ENCODE peak calls at places on chromosomes 1 and 21, in eight cellular contexts. Q is A673; N is tibial artery; B is thyroid gland; I is ovary; A is MM.1S; H is CD8-positive, alpha-beta memory T cell; R is spleen. G is an unnamed sample.

GRCh38 chr1:17239420-17239819 is 9.5 kb upstream of the PADI3 start:
- DNase-seq in I (no peak), N (no peak), A (peak; percentile 46), R (no peak), H (no peak), Q (peak; percentile 93), B (peak; percentile 30), G (no peak)

GRCh38 chr1:163824006-163824405 is 502.3 kb downstream of the NUF2 start:
- DNase-seq in H (no peak), R (no peak), N (no peak), A (no peak), I (peak; percentile 9), B (no peak), Q (no peak), G (no peak)

GRCh38 chr1:88488277-88488676 is 195.8 kb upstream of the PKN2 start:
- DNase-seq in N (no peak), B (no peak), A (no peak), I (no peak), H (no peak), R (no peak), Q (no peak), G (no peak)

GRCh38 chr1:108803548-108803947 is 53.3 kb downstream of the AKNAD1 start:
- DNase-seq in I (no peak), R (no peak), N (no peak), B (no peak), A (no peak), H (no peak), Q (no peak), G (no peak)

GRCh38 chr1:218656301-218657037 is 311.3 kb downstream of the TGFB2 start:
- DNase-seq in I (no peak), N (no peak), B (no peak), Q (no peak), A (no peak), R (no peak), H (no peak), G (no peak)

GRCh38 chr1:202162418-202163280 is 2.2 kb upstream of the PTPN7 start:
- DNase-seq in A (no peak), Q (no peak), H (no peak), B (no peak), N (no peak), R (peak; percentile 86), I (peak; percentile 68), G (no peak)

GRCh38 chr21:32278068-32278467 is 781 bp downstream of the MIS18A start:
- DNase-seq in N (no peak), A (no peak), Q (peak; percentile 22), B (no peak), R (no peak), I (no peak), H (no peak), G (no peak)

GRCh38 chr1:37691497-37692077 is 729 bp upstream of the CDCA8 start:
- DNase-seq in I (peak; percentile 74), B (peak; percentile 61), Q (peak; percentile 23), H (no peak), R (peak; percentile 90), A (peak; percentile 50), N (peak; percentile 74), G (peak; percentile 3)

GRCh38 chr1:51100264-51100880 is 1.7 kb upstream of the C1orf185 start:
- DNase-seq in A (peak; percentile 83), Q (no peak), H (no peak), R (no peak), I (no peak), N (no peak), B (no peak), G (no peak)

GRCh38 chr1:198935371-198935921 is 296.6 kb downstream of the PTPRC start:
- DNase-seq in Q (peak; percentile 97), H (peak; percentile 16), A (no peak), R (peak; percentile 81), I (peak; percentile 18), N (no peak), B (peak; percentile 55), G (peak; percentile 31)

GRCh38 chr1:183633676-183634343 is 1.8 kb downstream of the ARPC5 start:
- DNase-seq in A (peak; percentile 82), N (no peak), Q (peak; percentile 85), H (no peak), B (peak; percentile 17), I (no peak), R (no peak), G (peak; percentile 71)

GRCh38 chr1:17609529-17609928 is 70.0 kb downstream of the ARHGEF10L start:
- DNase-seq in A (no peak), R (no peak), H (no peak), N (no peak), I (no peak), B (no peak), Q (no peak), G (no peak)

GRCh38 chr21:36034211-36034913 is 26.0 kb downstream of the SETD4 start:
- DNase-seq in A (no peak), H (no peak), B (no peak), I (no peak), Q (no peak), N (no peak), R (no peak), G (no peak)

GRCh38 chr1:221576268-221576667 is 165.6 kb downstream of the DUSP10 start:
- DNase-seq in I (no peak), Q (no peak), B (no peak), N (no peak), H (no peak), R (no peak), A (peak; percentile 37), G (no peak)

GRCh38 chr1:54567961-54568360 is 19.9 kb downstream of the ACOT11 start:
- DNase-seq in A (no peak), R (no peak), B (no peak), I (no peak), H (no peak), N (no peak), Q (no peak), G (no peak)

GRCh38 chr1:159944623-159945455 is 574 bp downstream of the IGSF9 start:
- DNase-seq in A (no peak), B (no peak), I (no peak), R (peak; percentile 21), N (peak; percentile 41), Q (no peak), H (no peak), G (no peak)

GRCh38 chr1:3898994-3899775 is 887 bp downstream of the C1orf174 start:
- DNase-seq in I (no peak), Q (peak; percentile 44), N (peak; percentile 60), A (peak; percentile 6), B (no peak), H (no peak), R (peak; percentile 84), G (no peak)

GRCh38 chr1:32703479-32704291 is 1.1 kb upstream of the SYNC start:
- DNase-seq in H (no peak), I (peak; percentile 72), A (no peak), N (peak; percentile 88), R (peak; percentile 64), Q (no peak), B (no peak), G (no peak)
- H3K27ac ChIP-seq in H (peak overlapping the region; percentile 39), I (peak overlapping the region; percentile 86), A (no peak overlapping the region), N (peak overlapping the region; percentile 98), R (peak overlapping the region; percentile 79), Q (no peak overlapping the region), B (peak overlapping the region; percentile 64), G (no peak overlapping the region)

DNA sequence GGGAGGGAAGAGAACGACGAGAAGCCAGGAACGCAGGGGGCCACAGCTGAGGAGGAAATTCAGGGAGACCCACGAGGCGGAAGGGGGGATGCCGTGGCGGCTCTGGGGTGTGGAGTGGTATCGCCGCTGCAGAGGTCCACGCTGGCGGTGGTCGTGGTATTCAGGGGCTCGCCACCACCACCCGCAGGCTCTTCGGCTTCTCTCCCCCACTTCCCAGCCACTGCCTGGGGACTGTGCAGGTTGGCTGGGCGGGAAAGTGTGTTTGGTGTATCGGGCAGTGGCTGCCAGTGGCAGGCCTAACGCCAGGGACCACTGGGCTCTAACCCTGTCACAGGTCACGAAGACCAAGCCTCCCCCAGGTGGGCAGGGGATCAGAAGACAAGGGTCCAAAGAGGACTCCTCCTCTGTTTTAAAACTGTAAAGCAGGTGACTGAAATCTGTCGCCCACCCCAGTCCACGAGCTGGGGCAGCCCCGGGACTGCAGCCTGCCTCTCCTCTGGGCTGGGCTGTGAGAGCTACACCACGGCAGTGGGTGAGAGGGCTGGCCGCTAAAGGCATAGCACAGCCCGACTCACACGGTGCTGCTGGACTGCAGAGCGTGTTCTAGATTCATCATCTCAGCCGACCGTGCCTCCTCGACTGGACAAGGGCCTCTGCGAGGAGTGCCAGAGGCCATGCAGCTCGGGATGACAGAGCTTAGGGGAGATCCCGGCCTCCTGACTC is 30.9 kb downstream of the SLC66A1 start:
- DNase-seq in B (no peak), H (no peak), N (peak; percentile 65), A (no peak), Q (no peak), R (no peak), I (no peak), G (no peak)
- H3K36me3 ChIP-seq in B (peaks cover 42% of the 10 kb centered on the region), H (peaks cover 43% of the 10 kb centered on the region), N (peaks cover 75% of the 10 kb centered on the region), A (no peaks in the 10 kb centered on the region), Q (peaks cover 9% of the 10 kb centered on the region), R (peaks cover 4% of the 10 kb centered on the region), I (no peaks in the 10 kb centered on the region), G (peaks cover 17% of the 10 kb centered on the region)

DNA sequence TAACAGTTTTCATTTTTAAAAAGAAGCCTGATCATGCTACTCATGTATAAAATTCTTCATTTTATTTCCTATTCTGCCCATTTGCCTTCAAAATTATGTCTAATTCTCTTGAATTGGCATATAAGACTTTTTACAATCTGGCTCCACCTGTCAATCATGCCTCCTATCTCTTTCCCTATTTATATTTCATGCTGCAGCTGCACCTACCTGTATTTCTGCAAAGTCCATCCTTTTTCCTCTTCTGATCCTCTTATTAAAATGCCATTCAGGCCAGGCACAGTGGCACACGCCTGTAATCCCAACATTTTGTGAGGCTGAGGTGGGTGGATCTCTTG is 30.6 kb upstream of the UAP1 start:
- DNase-seq in N (no peak), A (no peak), B (no peak), Q (no peak), I (no peak), H (no peak), R (no peak), G (no peak)
- H3K27ac ChIP-seq in N (no peak overlapping the region), A (peak overlapping the region; percentile 44), B (no peak overlapping the region), Q (no peak overlapping the region), I (no peak overlapping the region), H (no peak overlapping the region), R (peak overlapping the region; percentile 17), G (no peak overlapping the region)

GRCh38 chr1:241883159-241883558 is 35.2 kb downstream of the EXO1 start:
- DNase-seq in A (no peak), Q (no peak), R (no peak), I (no peak), H (no peak), B (no peak), N (no peak), G (no peak)
- H3K36me3 ChIP-seq in A (no peaks in the 10 kb centered on the region), Q (peaks cover 21% of the 10 kb centered on the region), R (no peaks in the 10 kb centered on the region), I (no peaks in the 10 kb centered on the region), H (no peaks in the 10 kb centered on the region), B (no peaks in the 10 kb centered on the region), N (no peaks in the 10 kb centered on the region), G (no peaks in the 10 kb centered on the region)

GRCh38 chr1:197615693-197616011 is 159.6 kb downstream of the DENND1B start:
- DNase-seq in H (no peak), A (no peak), R (no peak), I (no peak), N (no peak), Q (no peak), B (no peak), G (no peak)
- H3K27ac ChIP-seq in H (no peak overlapping the region), A (no peak overlapping the region), R (no peak overlapping the region), I (no peak overlapping the region), N (no peak overlapping the region), Q (no peak overlapping the region), B (no peak overlapping the region), G (no peak overlapping the region)

GRCh38 chr1:26851106-26851684 is 11.8 kb upstream of the SFN start:
- DNase-seq in Q (no peak), R (no peak), A (no peak), B (no peak), I (no peak), N (no peak), H (no peak), G (no peak)
- H3K36me3 ChIP-seq in Q (peaks cover 60% of the 10 kb centered on the region), R (no peaks in the 10 kb centered on the region), A (peaks cover 4% of the 10 kb centered on the region), B (peaks cover 61% of the 10 kb centered on the region), I (no peaks in the 10 kb centered on the region), N (peaks cover 87% of the 10 kb centered on the region), H (peaks cover 62% of the 10 kb centered on the region), G (peaks cover 95% of the 10 kb centered on the region)